ENCODE peak calls at places on chromosomes 12 and 14, in eight cellular contexts. R, I, Y, J, Z, F, B and O are unnamed samples.

GRCh38 chr12:37545759-37546158 is 770.8 kb upstream of the ALG10B start:
- DNase-seq in J (no peak), Y (no peak), Z (no peak), I (no peak), B (no peak), F (no peak), R (no peak), O (no peak)

GRCh38 chr12:123278150-123278627 is 6.5 kb upstream of the CDK2AP1 start:
- DNase-seq in F (no peak), Y (no peak), B (no peak), R (no peak), J (no peak), I (no peak), Z (no peak), O (no peak)

GRCh38 chr14:84128025-84128424 is 1401.9 kb upstream of the FLRT2 start:
- DNase-seq in Y (no peak), F (no peak), B (no peak), Z (no peak), I (no peak), R (no peak), J (no peak), O (no peak)

GRCh38 chr14:55869397-55870049 is 248.7 kb upstream of the PELI2 start:
- DNase-seq in B (no peak), Z (no peak), J (no peak), I (no peak), Y (no peak), R (no peak), F (no peak), O (no peak)

GRCh38 chr12:6638305-6638704 is 2.5 kb upstream of the LPAR5 start:
- DNase-seq in R (peak; percentile 57), I (no peak), Y (no peak), F (no peak), J (no peak), B (no peak), Z (no peak), O (peak; percentile 65)

GRCh38 chr12:56721721-56722120 is 3.4 kb downstream of the NACA start:
- DNase-seq in J (no peak), B (no peak), R (no peak), I (no peak), F (no peak), Y (no peak), Z (no peak), O (no peak)

GRCh38 chr12:75876843-75877587 is 154.6 kb downstream of the PHLDA1 start:
- DNase-seq in F (no peak), J (no peak), Z (no peak), Y (no peak), R (no peak), B (no peak), I (no peak), O (no peak)

GRCh38 chr14:77185093-77185465 is 3.5 kb downstream of the TMEM63C start:
- DNase-seq in B (no peak), Z (no peak), R (no peak), J (no peak), Y (no peak), I (no peak), F (no peak), O (no peak)

GRCh38 chr12:104600790-104601739 is 144.3 kb downstream of the CHST11 start:
- DNase-seq in J (peak; percentile 29), I (no peak), F (no peak), B (no peak), Y (no peak), Z (no peak), R (no peak), O (no peak)

GRCh38 chr12:4141344-4142270 is 132.0 kb upstream of the CCND2 start:
- DNase-seq in Z (no peak), I (no peak), B (no peak), J (no peak), F (no peak), R (no peak), Y (no peak), O (no peak)

GRCh38 chr14:66746316-66747006 is 238.5 kb downstream of the GPHN start:
- DNase-seq in R (no peak), Y (no peak), I (no peak), J (no peak), F (no peak), B (no peak), Z (no peak), O (no peak)

GRCh38 chr12:15688202-15688736 is 100.9 kb downstream of the EPS8 start:
- DNase-seq in Y (peak; percentile 52), J (peak; percentile 80), Z (peak; percentile 61), R (no peak), I (no peak), F (peak; percentile 84), B (no peak), O (peak; percentile 73)

GRCh38 chr12:15690320-15690719 is 98.9 kb downstream of the EPS8 start:
- DNase-seq in J (no peak), I (no peak), Z (no peak), R (no peak), F (no peak), Y (no peak), B (no peak), O (no peak)

GRCh38 chr12:15689751-15690191 is 99.4 kb downstream of the EPS8 start:
- DNase-seq in Z (no peak), I (no peak), R (no peak), B (no peak), F (no peak), Y (no peak), J (no peak), O (no peak)

GRCh38 chr12:15687583-15687982 is 101.6 kb downstream of the EPS8 start:
- DNase-seq in F (no peak), B (no peak), J (no peak), R (no peak), Y (no peak), I (no peak), Z (no peak), O (no peak)

GRCh38 chr12:15688838-15689237 is 100.3 kb downstream of the EPS8 start:
- DNase-seq in B (no peak), Y (no peak), I (no peak), Z (no peak), F (no peak), J (peak; percentile 23), R (no peak), O (no peak)
- H3K4me3 ChIP-seq in B (no peak overlapping the region), Y (peak overlapping the region; percentile 27), I (no peak overlapping the region), Z (no peak overlapping the region), F (no peak overlapping the region), J (peak overlapping the region; percentile 2), R (no peak overlapping the region), O (no peak overlapping the region)

GRCh38 chr12:10722905-10723866 is at the start of gene YBX3:
- DNase-seq in Y (peak; percentile 90), Z (peak; percentile 88), F (peak; percentile 95), J (peak; percentile 91), R (no peak), B (peak; percentile 74), I (peak; percentile 34), O (peak; percentile 85)

GRCh38 chr12:10722502-10722904 is 620 bp downstream of the YBX3 start:
- DNase-seq in I (peak; percentile 33), Y (peak; percentile 33), Z (peak; percentile 43), J (peak; percentile 65), F (peak; percentile 80), R (peak; percentile 42), B (peak; percentile 21), O (peak; percentile 19)

GRCh38 chr12:10719482-10719881 is 3.6 kb downstream of the YBX3 start:
- DNase-seq in J (no peak), R (no peak), F (no peak), B (no peak), I (no peak), Y (no peak), Z (no peak), O (no peak)

GRCh38 chr12:10720974-10721565 is 2.1 kb downstream of the YBX3 start:
- DNase-seq in B (no peak), R (no peak), Z (no peak), F (no peak), I (no peak), J (no peak), Y (no peak), O (no peak)

GRCh38 chr12:10721654-10722501 is 1.2 kb downstream of the YBX3 start:
- DNase-seq in F (peak; percentile 98), Y (peak; percentile 89), J (peak; percentile 97), I (peak; percentile 62), B (peak; percentile 48), Z (peak; percentile 88), R (peak; percentile 91), O (peak; percentile 65)
- H3K27me3 ChIP-seq in F (no peaks in the 10 kb centered on the region), Y (no peaks in the 10 kb centered on the region), J (no peaks in the 10 kb centered on the region), I (peaks cover 6% of the 10 kb centered on the region), B (no peaks in the 10 kb centered on the region), Z (no peaks in the 10 kb centered on the region), R (no peaks in the 10 kb centered on the region), O (no peaks in the 10 kb centered on the region)

DNA sequence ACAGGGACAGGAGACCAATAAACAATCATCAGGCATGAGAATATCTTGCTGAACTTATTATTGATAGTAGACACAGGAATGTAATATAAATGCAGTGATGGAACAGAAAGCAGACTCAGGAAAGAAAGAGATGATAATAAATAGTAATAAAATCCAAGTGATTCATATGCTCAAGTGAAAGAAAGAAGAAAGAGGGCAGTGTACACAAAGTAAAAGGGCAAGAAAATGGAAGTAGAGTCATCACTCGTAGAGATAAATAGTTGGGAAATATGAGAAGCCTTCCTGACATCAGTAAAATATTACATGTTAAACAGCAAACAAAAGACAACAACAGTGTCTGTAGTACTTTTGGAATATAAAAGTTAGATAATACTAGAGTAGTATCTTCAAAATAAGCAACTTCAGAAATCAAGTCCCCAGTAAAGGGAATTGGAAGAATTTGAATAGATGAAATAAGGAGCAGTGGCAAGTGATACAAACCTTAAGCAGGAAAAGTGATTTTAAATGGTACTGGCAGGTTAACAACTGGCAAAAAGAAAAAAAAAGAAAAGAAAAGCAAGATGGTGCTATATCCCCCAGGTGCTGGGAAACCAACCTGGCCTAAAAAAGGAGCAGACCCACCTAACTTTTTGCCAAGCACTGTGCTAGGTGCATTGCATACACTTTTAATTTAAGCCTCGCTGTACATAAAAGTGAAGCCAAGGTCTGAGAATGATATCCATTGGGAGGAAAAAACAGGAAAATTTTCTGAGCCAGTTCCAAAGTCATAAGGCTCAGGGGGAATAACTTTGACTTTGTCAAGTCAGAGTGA is 412.5 kb downstream of the RAD51B start:
- DNase-seq in Y (no peak), B (no peak), Z (no peak), F (no peak), J (no peak), I (no peak), R (no peak), O (no peak)
- H3K27ac ChIP-seq in Y (peak overlapping the region; percentile 33), B (no peak overlapping the region), Z (peak overlapping the region; percentile 83), F (peak overlapping the region; percentile 88), J (no peak overlapping the region), I (no peak overlapping the region), R (no peak overlapping the region), O (peak overlapping the region; percentile 58)

GRCh38 chr12:121812921-121813896 is 9.4 kb downstream of the SETD1B start:
- DNase-seq in Y (peak; percentile 18), F (peak; percentile 67), J (peak; percentile 23), B (no peak), Z (no peak), R (peak; percentile 78), I (no peak), O (no peak)
- H3K4me3 ChIP-seq in Y (peak overlapping the region; percentile 56), F (peak overlapping the region; percentile 43), J (no peak overlapping the region), B (no peak overlapping the region), Z (peak overlapping the region; percentile 50), R (peak overlapping the region; percentile 81), I (peak overlapping the region; percentile 74), O (peak overlapping the region; percentile 76)

GRCh38 chr12:221736-222135 is 7.8 kb upstream of the SLC6A12 start:
- DNase-seq in Z (no peak), R (no peak), F (no peak), J (no peak), I (no peak), Y (no peak), B (no peak), O (no peak)
- H3K27me3 ChIP-seq in Z (no peaks in the 10 kb centered on the region), R (no peaks in the 10 kb centered on the region), F (no peaks in the 10 kb centered on the region), J (no peaks in the 10 kb centered on the region), I (no peaks in the 10 kb centered on the region), Y (no peaks in the 10 kb centered on the region), B (no peaks in the 10 kb centered on the region), O (no peaks in the 10 kb centered on the region)

GRCh38 chr14:68957688-68958248 is 21.3 kb downstream of the ACTN1 start:
- DNase-seq in Z (no peak), Y (no peak), I (no peak), J (no peak), B (no peak), R (no peak), F (no peak), O (no peak)
- H3K27ac ChIP-seq in Z (peak overlapping the region; percentile 95), Y (no peak overlapping the region), I (no peak overlapping the region), J (no peak overlapping the region), B (no peak overlapping the region), R (no peak overlapping the region), F (peak overlapping the region; percentile 100), O (peak overlapping the region; percentile 36)